ENCODE peak calls at places on chromosomes 3 and 15, in seven cellular contexts. One of them, this sample, is unnamed.
A peak's percentile ranks its signal among the peaks of the same experiment; 100 is the strongest.

GRCh38 chr3:115704661-115705338 is 81.5 kb downstream of the GAP43 start:
- DNase-seq in stimulated activated CD4-positive, alpha-beta T cell treated with anti-CD3 and anti-CD28 coated beads, Interleukin-12 subunit alpha, Interleukin-12 subunit beta, amount 100 ng/mL, for 48 hours: no peak
- DNase-seq in activated gamma-delta T cell treated with Interleukin-2 at 50 U/mL for 16 hours: no peak
- DNase-seq in AG04449: no peak
- DNase-seq in dermis microvascular lymphatic vessel endothelial cell: no peak
- DNase-seq in right cardiac atrium: no peak
- DNase-seq in activated naive CD8-positive, alpha-beta T cell treated with anti-CD3 and anti-CD28 coated beads for 36 hours: no peak
- DNase-seq in this sample: no peak

GRCh38 chr15:63967616-63968015 is 78.7 kb downstream of the DAPK2 start:
- DNase-seq in stimulated activated CD4-positive, alpha-beta T cell treated with anti-CD3 and anti-CD28 coated beads, Interleukin-12 subunit alpha, Interleukin-12 subunit beta, amount 100 ng/mL, for 48 hours: no peak
- DNase-seq in activated gamma-delta T cell treated with Interleukin-2 at 50 U/mL for 16 hours: no peak
- DNase-seq in AG04449: no peak
- DNase-seq in dermis microvascular lymphatic vessel endothelial cell: no peak
- DNase-seq in right cardiac atrium: no peak
- DNase-seq in activated naive CD8-positive, alpha-beta T cell treated with anti-CD3 and anti-CD28 coated beads for 36 hours: no peak
- DNase-seq in this sample: no peak

GRCh38 chr3:185732782-185733181 is 92.1 kb downstream of the IGF2BP2 start:
- DNase-seq in stimulated activated CD4-positive, alpha-beta T cell treated with anti-CD3 and anti-CD28 coated beads, Interleukin-12 subunit alpha, Interleukin-12 subunit beta, amount 100 ng/mL, for 48 hours: no peak
- DNase-seq in activated gamma-delta T cell treated with Interleukin-2 at 50 U/mL for 16 hours: no peak
- DNase-seq in AG04449: peak; percentile 69
- DNase-seq in dermis microvascular lymphatic vessel endothelial cell: peak; percentile 96
- DNase-seq in right cardiac atrium: no peak
- DNase-seq in activated naive CD8-positive, alpha-beta T cell treated with anti-CD3 and anti-CD28 coated beads for 36 hours: no peak
- DNase-seq in this sample: no peak

GRCh38 chr3:126022741-126023359 is 53.9 kb downstream of the ROPN1B start:
- DNase-seq in stimulated activated CD4-positive, alpha-beta T cell treated with anti-CD3 and anti-CD28 coated beads, Interleukin-12 subunit alpha, Interleukin-12 subunit beta, amount 100 ng/mL, for 48 hours: no peak
- DNase-seq in activated gamma-delta T cell treated with Interleukin-2 at 50 U/mL for 16 hours: no peak
- DNase-seq in AG04449: no peak
- DNase-seq in dermis microvascular lymphatic vessel endothelial cell: no peak
- DNase-seq in right cardiac atrium: no peak
- DNase-seq in activated naive CD8-positive, alpha-beta T cell treated with anti-CD3 and anti-CD28 coated beads for 36 hours: no peak
- DNase-seq in this sample: no peak

GRCh38 chr3:58383904-58384303 is 49.7 kb downstream of the PDHB start:
- DNase-seq in stimulated activated CD4-positive, alpha-beta T cell treated with anti-CD3 and anti-CD28 coated beads, Interleukin-12 subunit alpha, Interleukin-12 subunit beta, amount 100 ng/mL, for 48 hours: no peak
- DNase-seq in activated gamma-delta T cell treated with Interleukin-2 at 50 U/mL for 16 hours: no peak
- DNase-seq in AG04449: peak; percentile 98
- DNase-seq in dermis microvascular lymphatic vessel endothelial cell: no peak
- DNase-seq in right cardiac atrium: peak; percentile 19
- DNase-seq in activated naive CD8-positive, alpha-beta T cell treated with anti-CD3 and anti-CD28 coated beads for 36 hours: no peak
- DNase-seq in this sample: no peak

GRCh38 chr3:194856296-194856695 is 170.6 kb downstream of the FAM43A start:
- DNase-seq in stimulated activated CD4-positive, alpha-beta T cell treated with anti-CD3 and anti-CD28 coated beads, Interleukin-12 subunit alpha, Interleukin-12 subunit beta, amount 100 ng/mL, for 48 hours: no peak
- DNase-seq in activated gamma-delta T cell treated with Interleukin-2 at 50 U/mL for 16 hours: no peak
- DNase-seq in AG04449: no peak
- DNase-seq in dermis microvascular lymphatic vessel endothelial cell: no peak
- DNase-seq in right cardiac atrium: peak; percentile 54
- DNase-seq in activated naive CD8-positive, alpha-beta T cell treated with anti-CD3 and anti-CD28 coated beads for 36 hours: no peak
- DNase-seq in this sample: no peak

GRCh38 chr15:25670025-25670554 is 193.0 kb downstream of the ATP10A start:
- DNase-seq in stimulated activated CD4-positive, alpha-beta T cell treated with anti-CD3 and anti-CD28 coated beads, Interleukin-12 subunit alpha, Interleukin-12 subunit beta, amount 100 ng/mL, for 48 hours: no peak
- DNase-seq in activated gamma-delta T cell treated with Interleukin-2 at 50 U/mL for 16 hours: no peak
- DNase-seq in AG04449: peak; percentile 23
- DNase-seq in dermis microvascular lymphatic vessel endothelial cell: no peak
- DNase-seq in right cardiac atrium: peak; percentile 70
- DNase-seq in activated naive CD8-positive, alpha-beta T cell treated with anti-CD3 and anti-CD28 coated beads for 36 hours: no peak
- DNase-seq in this sample: no peak

GRCh38 chr15:90376789-90377188 is 11.3 kb upstream of the IQGAP1 start:
- DNase-seq in stimulated activated CD4-positive, alpha-beta T cell treated with anti-CD3 and anti-CD28 coated beads, Interleukin-12 subunit alpha, Interleukin-12 subunit beta, amount 100 ng/mL, for 48 hours: peak; percentile 25
- DNase-seq in activated gamma-delta T cell treated with Interleukin-2 at 50 U/mL for 16 hours: peak; percentile 66
- DNase-seq in AG04449: no peak
- DNase-seq in dermis microvascular lymphatic vessel endothelial cell: no peak
- DNase-seq in right cardiac atrium: no peak
- DNase-seq in activated naive CD8-positive, alpha-beta T cell treated with anti-CD3 and anti-CD28 coated beads for 36 hours: peak; percentile 48
- DNase-seq in this sample: peak; percentile 53

GRCh38 chr15:34182942-34183341 is 27.0 kb downstream of the KATNBL1 start:
- DNase-seq in stimulated activated CD4-positive, alpha-beta T cell treated with anti-CD3 and anti-CD28 coated beads, Interleukin-12 subunit alpha, Interleukin-12 subunit beta, amount 100 ng/mL, for 48 hours: no peak
- DNase-seq in activated gamma-delta T cell treated with Interleukin-2 at 50 U/mL for 16 hours: no peak
- DNase-seq in AG04449: no peak
- DNase-seq in dermis microvascular lymphatic vessel endothelial cell: no peak
- DNase-seq in right cardiac atrium: no peak
- DNase-seq in activated naive CD8-positive, alpha-beta T cell treated with anti-CD3 and anti-CD28 coated beads for 36 hours: no peak
- DNase-seq in this sample: no peak

GRCh38 chr3:25338158-25338725 is 89.8 kb upstream of the RARB start:
- DNase-seq in stimulated activated CD4-positive, alpha-beta T cell treated with anti-CD3 and anti-CD28 coated beads, Interleukin-12 subunit alpha, Interleukin-12 subunit beta, amount 100 ng/mL, for 48 hours: no peak
- DNase-seq in activated gamma-delta T cell treated with Interleukin-2 at 50 U/mL for 16 hours: no peak
- DNase-seq in AG04449: no peak
- DNase-seq in dermis microvascular lymphatic vessel endothelial cell: no peak
- DNase-seq in right cardiac atrium: no peak
- DNase-seq in activated naive CD8-positive, alpha-beta T cell treated with anti-CD3 and anti-CD28 coated beads for 36 hours: no peak
- DNase-seq in this sample: no peak

GRCh38 chr3:188214442-188214841 is 60.5 kb downstream of the LPP start:
- DNase-seq in stimulated activated CD4-positive, alpha-beta T cell treated with anti-CD3 and anti-CD28 coated beads, Interleukin-12 subunit alpha, Interleukin-12 subunit beta, amount 100 ng/mL, for 48 hours: no peak
- DNase-seq in activated gamma-delta T cell treated with Interleukin-2 at 50 U/mL for 16 hours: no peak
- DNase-seq in AG04449: no peak
- DNase-seq in dermis microvascular lymphatic vessel endothelial cell: no peak
- DNase-seq in right cardiac atrium: no peak
- DNase-seq in activated naive CD8-positive, alpha-beta T cell treated with anti-CD3 and anti-CD28 coated beads for 36 hours: no peak
- DNase-seq in this sample: no peak

GRCh38 chr15:76057332-76058000 is 2.3 kb upstream of the TMEM266 start:
- DNase-seq in stimulated activated CD4-positive, alpha-beta T cell treated with anti-CD3 and anti-CD28 coated beads, Interleukin-12 subunit alpha, Interleukin-12 subunit beta, amount 100 ng/mL, for 48 hours: no peak
- DNase-seq in activated gamma-delta T cell treated with Interleukin-2 at 50 U/mL for 16 hours: peak; percentile 35
- DNase-seq in AG04449: no peak
- DNase-seq in dermis microvascular lymphatic vessel endothelial cell: no peak
- DNase-seq in right cardiac atrium: no peak
- DNase-seq in activated naive CD8-positive, alpha-beta T cell treated with anti-CD3 and anti-CD28 coated beads for 36 hours: peak; percentile 18
- DNase-seq in this sample: no peak

This sample was measured in T-helper 1 cell.